ENCODE peak calls at places on chromosomes 6 and 20, in six cellular contexts. I is HT1080; E is fibroblast of pulmonary artery; O is mucosa of gallbladder; S is T-helper 2 cell; H is stimulated activated CD4-positive, alpha-beta T cell treated with anti-CD3 and anti-CD28 coated beads, Interleukin-2, amount 100 ng/mL, for 4 hours. B is an unnamed sample.

GRCh38 chr6:51472745-51473483 is 614.5 kb downstream of the PKHD1 start:
- DNase-seq in E (no peak), S (no peak), H (no peak), I (no peak), O (no peak), B (no peak)

GRCh38 chr6:29917843-29918242 is 24.5 kb upstream of the HLA-A start:
- DNase-seq in E (no peak), I (peak), O (no peak), H (no peak), S (no peak), B (no peak)

GRCh38 chr20:22248052-22248667 is 336.2 kb downstream of the FOXA2 start:
- DNase-seq in O (no peak), I (no peak), S (no peak), H (no peak), E (peak), B (peak)

GRCh38 chr6:106730672-106731071 is 101.3 kb downstream of the QRSL1 start:
- DNase-seq in S (no peak), O (no peak), E (no peak), H (no peak), I (no peak), B (no peak)

GRCh38 chr20:50172347-50173013 is 18.1 kb upstream of the CEBPB start:
- DNase-seq in I (peak), S (no peak), H (no peak), E (peak), O (peak), B (peak)

GRCh38 chr6:411402-412145 is 20.0 kb downstream of the IRF4 start:
- DNase-seq in E (no peak), S (no peak), H (no peak), I (no peak), O (no peak), B (no peak)

GRCh38 chr6:98669371-98669770 is 165.0 kb upstream of the POU3F2 start:
- DNase-seq in O (no peak), S (no peak), E (no peak), I (no peak), H (no peak), B (no peak)

GRCh38 chr6:45185403-45186251 is 142.5 kb upstream of the RUNX2 start:
- DNase-seq in H (no peak), E (peak), O (no peak), I (no peak), S (no peak), B (no peak)

GRCh38 chr6:101543796-101544195 is 150.3 kb downstream of the GRIK2 start:
- DNase-seq in I (no peak), E (no peak), O (no peak), S (no peak), H (no peak), B (no peak)

GRCh38 chr6:33075568-33076405 is at the start of gene HLA-DPB1:
- DNase-seq in O (peak), H (no peak), S (peak), I (peak), E (peak), B (peak)

GRCh38 chr20:52242237-52243230 is 51.0 kb upstream of the ZFP64 start:
- DNase-seq in E (peak), I (no peak), S (peak), H (no peak), O (no peak), B (peak)

GRCh38 chr6:14381225-14381887 is 263.8 kb downstream of the CD83 start:
- DNase-seq in S (no peak), O (no peak), H (no peak), E (no peak), I (no peak), B (no peak)

GRCh38 chr6:148516116-148517016 is 173.7 kb downstream of the SASH1 start:
- DNase-seq in I (no peak), H (no peak), O (no peak), E (no peak), S (no peak), B (no peak)

GRCh38 chr20:63691711-63692435 is 4.6 kb upstream of the TNFRSF6B start:
- DNase-seq in H (no peak), E (no peak), I (no peak), S (no peak), O (no peak), B (no peak)

GRCh38 chr20:20024942-20025341 is 7.8 kb downstream of the NAA20 start:
- DNase-seq in S (no peak), O (no peak), H (no peak), I (no peak), E (peak), B (no peak)

GRCh38 chr6:112029045-112029822 is 24.7 kb upstream of the CCN6 start:
- DNase-seq in I (peak), S (peak), E (peak), H (peak), O (peak), B (peak)

GRCh38 chr6:137861550-137862337 is 5.3 kb upstream of the TNFAIP3 start:
- DNase-seq in E (no peak), O (no peak), H (no peak), I (no peak), S (no peak), B (no peak)

GRCh38 chr20:57814529-57814928 is 104.7 kb upstream of the PMEPA1 start:
- DNase-seq in E (no peak), H (no peak), O (no peak), I (peak), S (no peak), B (no peak)

GRCh38 chr6:106630366-106630765 is 988 bp downstream of the QRSL1 start:
- DNase-seq in H (no peak), E (no peak), I (no peak), O (no peak), S (peak), B (peak)